ENCODE peak calls at places on chromosomes 16 and 17, in eight cellular contexts. One of them, this sample, is unnamed.

GRCh38 chr16:1770328-1771071 is 843 bp downstream of the NME3 start:
- DNase-seq in HT1080: no peak
- DNase-seq in foreskin fibroblast: no peak
- DNase-seq in mucosa of descending colon: peak
- DNase-seq in breast epithelium: peak
- DNase-seq in DMS153: peak
- DNase-seq in anterior cingulate cortex: peak
- DNase-seq in ascending aorta: peak
- DNase-seq in this sample: no peak

GRCh38 chr17:2259769-2260536 is 43.6 kb downstream of the SMG6 start:
- DNase-seq in DMS153: no peak
- DNase-seq in HT1080: no peak
- DNase-seq in mucosa of descending colon: no peak
- DNase-seq in anterior cingulate cortex: no peak
- DNase-seq in ascending aorta: no peak
- DNase-seq in breast epithelium: no peak
- DNase-seq in foreskin fibroblast: no peak
- DNase-seq in this sample: no peak

GRCh38 chr17:2710804-2711607 is 558 bp downstream of the CLUH start:
- DNase-seq in mucosa of descending colon: no peak
- DNase-seq in DMS153: no peak
- DNase-seq in HT1080: no peak
- DNase-seq in breast epithelium: no peak
- DNase-seq in foreskin fibroblast: no peak
- DNase-seq in anterior cingulate cortex: no peak
- DNase-seq in ascending aorta: no peak
- DNase-seq in this sample: no peak

GRCh38 chr16:85759631-85760419 is 8.9 kb upstream of the C16orf74 start:
- DNase-seq in foreskin fibroblast: no peak
- DNase-seq in mucosa of descending colon: peak
- DNase-seq in HT1080: no peak
- DNase-seq in anterior cingulate cortex: no peak
- DNase-seq in DMS153: no peak
- DNase-seq in ascending aorta: no peak
- DNase-seq in breast epithelium: no peak
- DNase-seq in this sample: no peak

GRCh38 chr17:72240333-72240732 is 119.5 kb downstream of the SOX9 start:
- DNase-seq in mucosa of descending colon: no peak
- DNase-seq in DMS153: no peak
- DNase-seq in HT1080: no peak
- DNase-seq in ascending aorta: no peak
- DNase-seq in breast epithelium: no peak
- DNase-seq in foreskin fibroblast: no peak
- DNase-seq in anterior cingulate cortex: no peak
- DNase-seq in this sample: no peak

GRCh38 chr16:23597003-23597756 is 1.1 kb upstream of the NDUFAB1 start:
- DNase-seq in HT1080: peak
- DNase-seq in mucosa of descending colon: no peak
- DNase-seq in DMS153: peak
- DNase-seq in ascending aorta: no peak
- DNase-seq in anterior cingulate cortex: no peak
- DNase-seq in breast epithelium: no peak
- DNase-seq in foreskin fibroblast: no peak
- DNase-seq in this sample: peak

GRCh38 chr17:68381076-68381900 is 76.0 kb downstream of the WIPI1 start:
- DNase-seq in foreskin fibroblast: peak
- DNase-seq in breast epithelium: no peak
- DNase-seq in ascending aorta: no peak
- DNase-seq in mucosa of descending colon: no peak
- DNase-seq in HT1080: peak
- DNase-seq in DMS153: peak
- DNase-seq in anterior cingulate cortex: no peak
- DNase-seq in this sample: no peak

GRCh38 chr16:56481468-56482112 is 30.2 kb downstream of the OGFOD1 start:
- DNase-seq in mucosa of descending colon: no peak
- DNase-seq in HT1080: peak
- DNase-seq in foreskin fibroblast: peak
- DNase-seq in anterior cingulate cortex: no peak
- DNase-seq in ascending aorta: no peak
- DNase-seq in breast epithelium: no peak
- DNase-seq in DMS153: no peak
- DNase-seq in this sample: no peak

GRCh38 chr17:16415031-16415924 is at the start of gene TRPV2:
- DNase-seq in DMS153: no peak
- DNase-seq in breast epithelium: no peak
- DNase-seq in anterior cingulate cortex: no peak
- DNase-seq in HT1080: peak
- DNase-seq in ascending aorta: no peak
- DNase-seq in foreskin fibroblast: no peak
- DNase-seq in mucosa of descending colon: peak
- DNase-seq in this sample: no peak

GRCh38 chr16:3249451-3249850 is 7.0 kb downstream of the MEFV start:
- DNase-seq in foreskin fibroblast: no peak
- DNase-seq in ascending aorta: no peak
- DNase-seq in breast epithelium: no peak
- DNase-seq in mucosa of descending colon: no peak
- DNase-seq in HT1080: no peak
- DNase-seq in anterior cingulate cortex: no peak
- DNase-seq in DMS153: no peak
- DNase-seq in this sample: no peak

GRCh38 chr16:20225334-20225733 is 102.0 kb downstream of the GP2 start:
- DNase-seq in anterior cingulate cortex: no peak
- DNase-seq in breast epithelium: no peak
- DNase-seq in DMS153: no peak
- DNase-seq in foreskin fibroblast: no peak
- DNase-seq in mucosa of descending colon: no peak
- DNase-seq in HT1080: no peak
- DNase-seq in ascending aorta: no peak
- DNase-seq in this sample: no peak

This sample was measured in NT2/D1.